ENCODE peak calls at places on chromosomes 6 and 20, in six cellular contexts. D is HepG2, C is SK-N-SH, N is K562, I is GM12878, J is H1. U is an unnamed sample.

GRCh38 chr6:372336-372911 is 19.1 kb upstream of the IRF4 start:
- DNase-seq in D (no peak), C (no peak), N (no peak), I (no peak), J (no peak), U (peak)

GRCh38 chr6:63521475-63522210 is 50.6 kb upstream of the LOC128125822 start:
- DNase-seq in D (peak), C (no peak), N (no peak), I (no peak), J (no peak), U (no peak)

GRCh38 chr20:44054118-44054517 is 132.9 kb downstream of the JPH2 start:
- DNase-seq in D (no peak), C (no peak), N (no peak), I (no peak), J (peak), U (no peak)

GRCh38 chr20:9741996-9742395 is 96.9 kb downstream of the PAK5 start:
- DNase-seq in D (no peak), C (no peak), N (no peak), I (no peak), J (no peak), U (no peak)

GRCh38 chr6:119887671-119888070 is 538.1 kb upstream of the MAN1A1 start:
- DNase-seq in D (no peak), C (no peak), N (no peak), I (no peak), J (no peak), U (no peak)

GRCh38 chr20:7237251-7237650 is 469.8 kb downstream of the BMP2 start:
- DNase-seq in D (no peak), C (no peak), N (no peak), I (no peak), J (no peak), U (no peak)

GRCh38 chr6:11036977-11037430 is 7.1 kb downstream of the ELOVL2 start:
- DNase-seq in D (no peak), C (no peak), N (no peak), I (no peak), J (no peak), U (no peak)

GRCh38 chr6:88490865-88491264 is 324.7 kb upstream of the CNR1 start:
- DNase-seq in D (no peak), C (no peak), N (no peak), I (no peak), J (no peak), U (no peak)

GRCh38 chr20:37233471-37234253 is 28.0 kb downstream of the GHRH start:
- DNase-seq in D (no peak), C (no peak), N (no peak), I (no peak), J (no peak), U (no peak)

GRCh38 chr6:131042664-131043063 is 20.4 kb downstream of the EPB41L2 start:
- DNase-seq in D (no peak), C (no peak), N (no peak), I (no peak), J (no peak), U (no peak)

GRCh38 chr20:49751397-49751735 is 37.7 kb upstream of the B4GALT5 start:
- DNase-seq in D (no peak), C (no peak), N (no peak), I (no peak), J (no peak), U (no peak)

GRCh38 chr20:44196278-44196677 is 9.3 kb upstream of the JPH2 start:
- DNase-seq in D (no peak), C (no peak), N (no peak), I (no peak), J (no peak), U (no peak)

GRCh38 chr6:57127763-57128162 is 37.8 kb downstream of the ZNF451 start:
- DNase-seq in D (peak), C (no peak), N (no peak), I (no peak), J (no peak), U (no peak)

GRCh38 chr6:55953384-55953783 is 78.0 kb upstream of the BMP5 start:
- DNase-seq in D (peak), C (no peak), N (no peak), I (no peak), J (no peak), U (no peak)

GRCh38 chr6:144361027-144361426 is 75.9 kb downstream of the UTRN start:
- DNase-seq in D (no peak), C (no peak), N (no peak), I (no peak), J (no peak), U (no peak)

GRCh38 chr6:141107562-141108160 is 1025.1 kb upstream of the GJE1 start:
- DNase-seq in D (no peak), C (no peak), N (no peak), I (no peak), J (no peak), U (no peak)

GRCh38 chr6:144585217-144585814 is 300.2 kb downstream of the UTRN start:
- DNase-seq in D (peak), C (peak), N (peak), I (no peak), J (no peak), U (peak)

GRCh38 chr20:8951136-8951535 is 117.8 kb upstream of the PLCB4 start:
- DNase-seq in D (no peak), C (no peak), N (no peak), I (no peak), J (no peak), U (no peak)

GRCh38 chr6:149264629-149265028 is 52.9 kb upstream of the TAB2 start:
- DNase-seq in D (peak), C (no peak), N (no peak), I (no peak), J (no peak), U (no peak)

GRCh38 chr6:16723833-16724232 is 37.4 kb downstream of the ATXN1 start:
- DNase-seq in D (peak), C (no peak), N (no peak), I (no peak), J (no peak), U (no peak)

GRCh38 chr20:58593880-58594473 is 57.1 kb upstream of the STX16 start:
- DNase-seq in D (no peak), C (no peak), N (no peak), I (no peak), J (no peak), U (no peak)

GRCh38 chr6:157223021-157223430 is 100.3 kb downstream of the TMEM242 start:
- DNase-seq in D (no peak), C (no peak), N (no peak), I (no peak), J (no peak), U (peak)

GRCh38 chr6:118307581-118307980 is 240.5 kb upstream of the PLN start:
- DNase-seq in D (no peak), C (no peak), N (no peak), I (no peak), J (no peak), U (no peak)

GRCh38 chr20:45174434-45175364 is at the start of gene PI3:
- DNase-seq in D (peak), C (no peak), N (no peak), I (no peak), J (no peak), U (peak)

GRCh38 chr6:38542031-38542430 is 97.7 kb downstream of the BTBD9 start:
- DNase-seq in D (no peak), C (no peak), N (no peak), I (no peak), J (no peak), U (no peak)

GRCh38 chr6:123875784-123876183 is 72.1 kb downstream of the NKAIN2 start:
- DNase-seq in D (no peak), C (no peak), N (no peak), I (no peak), J (no peak), U (no peak)

GRCh38 chr6:28607990-28608389 is 82.3 kb downstream of the GPX5 start:
- DNase-seq in D (no peak), C (no peak), N (peak), I (no peak), J (no peak), U (no peak)

GRCh38 chr6:102417368-102417767 is 1023.9 kb downstream of the GRIK2 start:
- DNase-seq in D (peak), C (no peak), N (no peak), I (no peak), J (no peak), U (peak)

GRCh38 chr6:140078552-140079126 is 704.2 kb upstream of the CITED2 start:
- DNase-seq in D (no peak), C (no peak), N (no peak), I (no peak), J (no peak), U (no peak)

GRCh38 chr20:60215786-60216730 is 257.8 kb downstream of the CDH26 start:
- DNase-seq in D (no peak), C (peak), N (no peak), I (no peak), J (no peak), U (no peak)

GRCh38 chr6:44681782-44682181 is 294.3 kb downstream of the CDC5L start:
- DNase-seq in D (no peak), C (no peak), N (no peak), I (no peak), J (peak), U (no peak)
- TF ChIP-seq CTCF in D (no peak), C (no peak), N (no peak), I (no peak), J (no peak), U (no peak)

DNA sequence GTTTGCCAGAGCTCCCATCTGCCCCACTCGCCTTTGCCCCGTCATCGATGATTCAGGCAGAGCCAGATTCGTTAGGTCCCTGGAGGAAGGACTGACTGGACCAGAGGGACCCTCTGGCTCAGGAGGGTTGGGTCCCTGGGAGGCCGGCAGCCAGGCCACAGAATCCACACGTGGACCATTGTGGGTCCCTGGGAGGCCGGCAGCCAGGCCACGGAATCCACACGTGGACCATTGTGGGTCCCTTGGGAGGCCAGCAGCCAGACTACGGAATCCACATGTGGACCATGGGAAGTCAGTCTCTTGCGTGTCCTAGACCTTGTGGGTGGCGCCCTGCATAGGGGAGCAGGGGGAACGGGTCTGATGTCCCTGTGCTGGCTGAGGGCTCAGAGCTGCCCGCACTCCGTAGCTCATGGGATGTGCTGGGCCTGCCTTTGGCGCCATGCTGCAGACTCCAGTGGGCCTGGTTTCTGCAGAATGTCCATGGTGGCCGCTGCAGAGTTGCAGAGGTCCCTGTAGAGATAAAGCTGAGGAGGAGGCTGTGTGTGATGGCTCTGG is 23.5 kb downstream of the UCKL1 start:
- DNase-seq in D (no peak), C (no peak), N (no peak), I (no peak), J (no peak), U (no peak)
- TF ChIP-seq POLR2AphosphoS5 in D (no peak), C (no peak), N (no peak), I (no peak), J (no peak), U (no peak)

GRCh38 chr6:82178759-82179112 is 68.8 kb downstream of the IBTK start:
- DNase-seq in D (no peak), C (no peak), N (no peak), I (no peak), J (no peak), U (no peak)

GRCh38 chr6:82179415-82179814 is 68.1 kb downstream of the IBTK start:
- DNase-seq in D (no peak), C (no peak), N (no peak), I (no peak), J (no peak), U (no peak)

GRCh38 chr6:82185948-82186347 is 61.6 kb downstream of the IBTK start:
- DNase-seq in D (no peak), C (no peak), N (no peak), I (no peak), J (no peak), U (no peak)

GRCh38 chr6:82183642-82184282 is 63.8 kb downstream of the IBTK start:
- DNase-seq in D (no peak), C (peak), N (no peak), I (no peak), J (no peak), U (no peak)

GRCh38 chr6:82182756-82183155 is 64.8 kb downstream of the IBTK start:
- DNase-seq in D (no peak), C (no peak), N (no peak), I (no peak), J (no peak), U (no peak)
- TF ChIP-seq GABPA in D (no peak), C (no peak), N (no peak), I (no peak), J (no peak), U (no peak)

GRCh38 chr20:142290-142689 is at the start of gene DEFB126:
- DNase-seq in D (no peak), C (no peak), N (no peak), I (no peak), J (no peak), U (no peak)

DNA sequence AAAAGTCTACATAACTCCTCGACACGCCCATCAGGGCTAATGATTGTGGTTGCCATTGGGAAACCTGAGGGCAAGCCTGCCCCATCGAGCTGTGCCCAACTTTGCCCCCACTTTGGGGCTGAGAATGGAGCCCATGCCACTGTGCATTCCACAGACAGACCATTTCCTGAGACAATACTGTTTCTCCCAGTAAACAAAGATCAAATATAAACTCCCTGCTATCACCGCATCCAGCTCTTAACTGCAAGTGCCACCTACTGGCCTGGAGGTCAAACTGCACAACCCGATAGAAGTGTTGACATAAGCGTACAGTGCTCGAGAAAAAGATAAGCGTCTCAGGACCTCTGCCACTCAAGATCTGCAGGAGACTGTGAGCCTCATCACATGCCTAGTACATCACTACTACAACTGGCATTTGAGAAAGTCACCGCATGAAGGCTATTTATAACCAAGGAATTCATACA is 4.7 kb upstream of the DEFB126 start:
- DNase-seq in D (peak), C (peak), N (peak), I (no peak), J (no peak), U (no peak)
- TF ChIP-seq CTCF in D (peak), C (peak), N (peak), I (peak), J (peak), U (no peak)

GRCh38 chr6:42103218-42103617 is 39.2 kb downstream of the C6orf132 start:
- DNase-seq in D (no peak), C (no peak), N (no peak), I (no peak), J (no peak), U (no peak)

GRCh38 chr6:42100029-42100901 is 42.2 kb downstream of the C6orf132 start:
- DNase-seq in D (peak), C (no peak), N (peak), I (no peak), J (no peak), U (no peak)

GRCh38 chr6:42095776-42096541 is 45.6 kb downstream of the TAF8 start:
- DNase-seq in D (peak), C (no peak), N (no peak), I (no peak), J (peak), U (no peak)

GRCh38 chr6:42101186-42101657 is 41.2 kb downstream of the C6orf132 start:
- DNase-seq in D (peak), C (no peak), N (peak), I (no peak), J (no peak), U (no peak)

DNA sequence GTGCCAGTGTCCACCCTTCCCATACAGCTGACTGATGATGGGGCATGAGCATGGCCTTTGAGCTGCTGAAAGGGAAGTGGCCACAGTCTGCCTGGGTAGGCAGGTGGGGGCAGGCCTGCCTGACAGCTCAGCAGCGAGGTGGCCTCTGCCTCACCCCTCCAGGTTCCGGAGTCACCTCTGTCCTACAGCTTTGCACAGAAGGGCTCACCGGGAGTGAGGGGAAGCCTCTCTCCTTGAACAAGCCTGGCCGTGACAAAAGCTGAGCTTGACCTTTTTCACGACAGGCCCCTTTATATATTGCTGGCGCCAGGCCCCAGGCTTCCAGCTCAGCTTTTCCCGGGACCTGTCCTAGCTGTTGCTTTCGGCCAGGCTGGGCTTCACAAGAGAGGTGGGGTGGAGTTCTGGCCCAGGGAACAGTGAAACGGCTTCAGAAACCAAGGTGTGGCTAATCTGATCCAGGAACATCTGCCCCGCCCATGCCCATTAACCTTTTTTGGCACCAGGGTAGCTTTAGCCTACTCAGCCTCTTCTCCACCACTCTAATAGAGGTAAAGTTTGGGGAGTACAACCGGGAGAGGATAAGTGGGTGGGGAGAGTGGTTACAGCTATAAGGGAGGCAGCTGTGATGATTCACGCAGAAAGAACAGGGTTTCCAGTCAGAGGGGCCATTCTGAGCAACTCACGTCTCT is 42.9 kb downstream of the C6orf132 start:
- DNase-seq in D (peak), C (no peak), N (peak), I (no peak), J (no peak), U (no peak)
- TF ChIP-seq POLR2AphosphoS5 in D (no peak), C (no peak), N (no peak), I (no peak), J (peak), U (no peak)

GRCh38 chr20:23639490-23639958 is 1.8 kb upstream of the CST3 start:
- DNase-seq in D (no peak), C (no peak), N (no peak), I (no peak), J (no peak), U (no peak)
- TF ChIP-seq GABPA in D (peak), C (no peak), N (no peak), I (no peak), J (no peak), U (no peak)

DNA sequence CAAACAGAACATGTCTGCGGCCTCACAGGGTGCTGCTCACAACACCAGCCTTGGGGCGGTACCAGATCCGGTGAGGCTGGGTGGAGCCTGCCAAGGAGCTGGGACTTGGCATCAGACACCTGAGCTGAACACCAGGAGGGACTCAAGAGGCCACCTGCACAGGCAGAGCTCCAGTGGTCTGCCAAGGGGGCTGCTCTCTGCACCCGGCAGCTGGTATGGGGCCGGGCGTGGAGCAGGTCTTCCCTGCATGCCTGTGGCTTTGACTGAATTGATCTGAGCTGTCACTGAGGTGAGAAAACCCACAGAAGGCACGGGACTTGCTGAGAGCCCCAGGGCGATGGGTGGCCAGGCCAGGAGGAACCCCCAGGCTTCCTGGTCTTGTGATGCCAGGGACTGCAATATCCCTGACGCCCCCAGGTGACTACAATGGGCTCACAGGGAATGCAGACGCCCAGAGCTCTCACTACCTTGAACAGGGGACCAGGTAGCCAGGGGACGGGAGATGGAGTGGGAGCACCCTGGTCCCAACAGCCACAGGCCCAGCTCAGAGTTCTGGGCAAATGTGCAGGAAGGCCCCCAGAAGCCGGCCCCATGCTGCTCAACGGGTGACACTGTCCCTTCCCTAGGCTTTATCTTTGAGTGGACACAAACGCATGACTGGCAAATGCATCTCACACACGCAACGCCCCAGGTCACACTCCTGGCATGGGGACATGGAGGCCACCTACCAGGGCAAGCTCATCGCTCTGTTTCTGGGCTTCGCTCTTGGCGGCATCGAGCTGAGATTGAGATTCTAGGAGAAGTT is 48.2 kb downstream of the DSTN start:
- DNase-seq in D (no peak), C (peak), N (no peak), I (no peak), J (no peak), U (no peak)
- TF ChIP-seq CTCF in D (no peak), C (no peak), N (no peak), I (no peak), J (no peak), U (no peak)

GRCh38 chr20:17722493-17723300 is 22.9 kb downstream of the BANF2 start:
- DNase-seq in D (no peak), C (no peak), N (no peak), I (no peak), J (no peak), U (no peak)

GRCh38 chr20:17723301-17723691 is 23.5 kb downstream of the BANF2 start:
- DNase-seq in D (no peak), C (no peak), N (no peak), I (no peak), J (no peak), U (no peak)

GRCh38 chr20:17725094-17725835 is 25.5 kb downstream of the BANF2 start:
- DNase-seq in D (peak), C (no peak), N (no peak), I (no peak), J (no peak), U (no peak)

GRCh38 chr20:17720755-17721154 is 21.0 kb downstream of the BANF2 start:
- DNase-seq in D (no peak), C (no peak), N (no peak), I (no peak), J (no peak), U (no peak)

GRCh38 chr20:17721802-17722486 is 22.2 kb downstream of the BANF2 start:
- DNase-seq in D (peak), C (no peak), N (peak), I (no peak), J (no peak), U (no peak)
- TF ChIP-seq POLR2AphosphoS5 in D (no peak), C (no peak), N (no peak), I (no peak), J (no peak), U (no peak)

U was measured in HL-60.